ENCODE peak calls at places on chromosomes 5 and 9, in six cellular contexts. One of them, this sample, is unnamed.

GRCh38 chr9:100670719-100671118 is 92.8 kb downstream of the CAVIN4 start:
- DNase-seq in fibroblast of mammary gland: no peak
- DNase-seq in esophagus squamous epithelium: no peak
- DNase-seq in mucosa of descending colon: no peak
- DNase-seq in right lobe of liver: no peak
- DNase-seq in heart left ventricle: no peak
- DNase-seq in this sample: no peak

GRCh38 chr9:95131023-95131943 is 186.2 kb downstream of the FANCC start:
- DNase-seq in right lobe of liver: no peak
- DNase-seq in heart left ventricle: peak
- DNase-seq in esophagus squamous epithelium: no peak
- DNase-seq in fibroblast of mammary gland: peak
- DNase-seq in mucosa of descending colon: no peak
- DNase-seq in this sample: peak

GRCh38 chr5:111855356-111855755 is 98.4 kb upstream of the NREP start:
- DNase-seq in right lobe of liver: no peak
- DNase-seq in mucosa of descending colon: no peak
- DNase-seq in fibroblast of mammary gland: no peak
- DNase-seq in esophagus squamous epithelium: no peak
- DNase-seq in heart left ventricle: no peak
- DNase-seq in this sample: no peak

GRCh38 chr5:13214182-13214581 is 730.3 kb downstream of the DNAH5 start:
- DNase-seq in right lobe of liver: no peak
- DNase-seq in mucosa of descending colon: no peak
- DNase-seq in esophagus squamous epithelium: no peak
- DNase-seq in fibroblast of mammary gland: no peak
- DNase-seq in heart left ventricle: no peak
- DNase-seq in this sample: no peak

GRCh38 chr9:91992636-91993035 is 42.6 kb upstream of the ROR2 start:
- DNase-seq in right lobe of liver: no peak
- DNase-seq in fibroblast of mammary gland: peak
- DNase-seq in heart left ventricle: no peak
- DNase-seq in mucosa of descending colon: no peak
- DNase-seq in esophagus squamous epithelium: no peak
- DNase-seq in this sample: no peak

GRCh38 chr9:114958021-114958846 is 27.8 kb upstream of the TNFSF8 start:
- DNase-seq in esophagus squamous epithelium: peak
- DNase-seq in heart left ventricle: peak
- DNase-seq in fibroblast of mammary gland: peak
- DNase-seq in mucosa of descending colon: peak
- DNase-seq in right lobe of liver: peak
- DNase-seq in this sample: no peak

GRCh38 chr5:84130006-84130580 is 254.6 kb downstream of the EDIL3 start:
- DNase-seq in esophagus squamous epithelium: no peak
- DNase-seq in heart left ventricle: no peak
- DNase-seq in right lobe of liver: no peak
- DNase-seq in mucosa of descending colon: no peak
- DNase-seq in fibroblast of mammary gland: no peak
- DNase-seq in this sample: no peak

GRCh38 chr9:37667706-37668672 is 17.2 kb downstream of the FRMPD1 start:
- DNase-seq in right lobe of liver: no peak
- DNase-seq in heart left ventricle: no peak
- DNase-seq in fibroblast of mammary gland: no peak
- DNase-seq in mucosa of descending colon: no peak
- DNase-seq in esophagus squamous epithelium: no peak
- DNase-seq in this sample: no peak

GRCh38 chr5:180813418-180813817 is 10.8 kb upstream of the MGAT1 start:
- DNase-seq in heart left ventricle: no peak
- DNase-seq in fibroblast of mammary gland: no peak
- DNase-seq in esophagus squamous epithelium: no peak
- DNase-seq in right lobe of liver: no peak
- DNase-seq in mucosa of descending colon: no peak
- DNase-seq in this sample: no peak

GRCh38 chr9:89661956-89662717 is 57.3 kb downstream of the GADD45G start:
- DNase-seq in mucosa of descending colon: peak
- DNase-seq in fibroblast of mammary gland: peak
- DNase-seq in right lobe of liver: peak
- DNase-seq in heart left ventricle: peak
- DNase-seq in esophagus squamous epithelium: no peak
- DNase-seq in this sample: peak

GRCh38 chr9:18382243-18382642 is 91.7 kb upstream of the ADAMTSL1 start:
- DNase-seq in fibroblast of mammary gland: no peak
- DNase-seq in heart left ventricle: no peak
- DNase-seq in esophagus squamous epithelium: no peak
- DNase-seq in mucosa of descending colon: no peak
- DNase-seq in right lobe of liver: no peak
- DNase-seq in this sample: no peak

GRCh38 chr9:15622596-15622995 is 69.8 kb downstream of the CCDC171 start:
- DNase-seq in right lobe of liver: no peak
- DNase-seq in fibroblast of mammary gland: peak
- DNase-seq in esophagus squamous epithelium: no peak
- DNase-seq in mucosa of descending colon: no peak
- DNase-seq in heart left ventricle: no peak
- DNase-seq in this sample: no peak

GRCh38 chr5:170467000-170467707 is 36.7 kb upstream of the KCNIP1 start:
- DNase-seq in fibroblast of mammary gland: peak
- DNase-seq in heart left ventricle: peak
- DNase-seq in esophagus squamous epithelium: no peak
- DNase-seq in mucosa of descending colon: no peak
- DNase-seq in right lobe of liver: no peak
- DNase-seq in this sample: no peak

GRCh38 chr5:123358751-123359150 is 64.5 kb downstream of the CEP120 start:
- DNase-seq in mucosa of descending colon: no peak
- DNase-seq in fibroblast of mammary gland: no peak
- DNase-seq in esophagus squamous epithelium: no peak
- DNase-seq in heart left ventricle: no peak
- DNase-seq in right lobe of liver: no peak
- DNase-seq in this sample: no peak

GRCh38 chr5:157253547-157253946 is 12.4 kb upstream of the CYFIP2 start:
- DNase-seq in fibroblast of mammary gland: peak
- DNase-seq in heart left ventricle: no peak
- DNase-seq in right lobe of liver: no peak
- DNase-seq in esophagus squamous epithelium: no peak
- DNase-seq in mucosa of descending colon: no peak
- DNase-seq in this sample: peak

GRCh38 chr9:109033941-109034700 is 20.8 kb upstream of the CTNNAL1 start:
- DNase-seq in right lobe of liver: no peak
- DNase-seq in esophagus squamous epithelium: no peak
- DNase-seq in heart left ventricle: no peak
- DNase-seq in fibroblast of mammary gland: no peak
- DNase-seq in mucosa of descending colon: no peak
- DNase-seq in this sample: no peak

GRCh38 chr5:57094753-57095683 is 78.8 kb upstream of the GPBP1 start:
- DNase-seq in esophagus squamous epithelium: no peak
- DNase-seq in right lobe of liver: no peak
- DNase-seq in mucosa of descending colon: peak
- DNase-seq in fibroblast of mammary gland: peak
- DNase-seq in heart left ventricle: no peak
- DNase-seq in this sample: no peak

GRCh38 chr9:116152390-116152789 is 1.2 kb upstream of the PAPPA start:
- DNase-seq in heart left ventricle: no peak
- DNase-seq in fibroblast of mammary gland: peak
- DNase-seq in mucosa of descending colon: no peak
- DNase-seq in right lobe of liver: no peak
- DNase-seq in esophagus squamous epithelium: no peak
- DNase-seq in this sample: no peak

GRCh38 chr5:16744164-16744880 is 127.5 kb upstream of the RETREG1 start:
- DNase-seq in fibroblast of mammary gland: no peak
- DNase-seq in esophagus squamous epithelium: no peak
- DNase-seq in mucosa of descending colon: no peak
- DNase-seq in heart left ventricle: no peak
- DNase-seq in right lobe of liver: no peak
- DNase-seq in this sample: no peak

GRCh38 chr9:107044872-107045271 is 181.9 kb downstream of the ZNF462 start:
- DNase-seq in esophagus squamous epithelium: no peak
- DNase-seq in mucosa of descending colon: no peak
- DNase-seq in right lobe of liver: no peak
- DNase-seq in heart left ventricle: no peak
- DNase-seq in fibroblast of mammary gland: no peak
- DNase-seq in this sample: no peak

GRCh38 chr5:150567031-150567680 is 59.2 kb downstream of the NDST1 start:
- DNase-seq in mucosa of descending colon: no peak
- DNase-seq in right lobe of liver: no peak
- DNase-seq in fibroblast of mammary gland: peak
- DNase-seq in esophagus squamous epithelium: no peak
- DNase-seq in heart left ventricle: no peak
- DNase-seq in this sample: no peak

GRCh38 chr5:40834391-40834848 is 602 bp downstream of the RPL37 start:
- DNase-seq in heart left ventricle: no peak
- DNase-seq in right lobe of liver: peak
- DNase-seq in esophagus squamous epithelium: no peak
- DNase-seq in mucosa of descending colon: no peak
- DNase-seq in fibroblast of mammary gland: peak
- DNase-seq in this sample: no peak

GRCh38 chr5:147688965-147689364 is 93.6 kb downstream of the JAKMIP2 start:
- DNase-seq in right lobe of liver: no peak
- DNase-seq in fibroblast of mammary gland: peak
- DNase-seq in esophagus squamous epithelium: no peak
- DNase-seq in heart left ventricle: peak
- DNase-seq in mucosa of descending colon: no peak
- DNase-seq in this sample: peak

GRCh38 chr5:149962040-149962439 is 1.5 kb downstream of the SLC26A2 start:
- DNase-seq in right lobe of liver: no peak
- DNase-seq in esophagus squamous epithelium: no peak
- DNase-seq in mucosa of descending colon: no peak
- DNase-seq in fibroblast of mammary gland: peak
- DNase-seq in heart left ventricle: no peak
- DNase-seq in this sample: no peak

GRCh38 chr5:128271859-128272446 is 188.4 kb downstream of the SLC12A2 start:
- DNase-seq in fibroblast of mammary gland: peak
- DNase-seq in right lobe of liver: no peak
- DNase-seq in esophagus squamous epithelium: no peak
- DNase-seq in mucosa of descending colon: no peak
- DNase-seq in heart left ventricle: peak
- DNase-seq in this sample: no peak

GRCh38 chr9:82526629-82527028 is 536.3 kb downstream of the RASEF start:
- DNase-seq in heart left ventricle: no peak
- DNase-seq in fibroblast of mammary gland: no peak
- DNase-seq in esophagus squamous epithelium: no peak
- DNase-seq in mucosa of descending colon: no peak
- DNase-seq in right lobe of liver: no peak
- DNase-seq in this sample: no peak

GRCh38 chr9:82531795-82532194 is 531.1 kb downstream of the RASEF start:
- DNase-seq in mucosa of descending colon: no peak
- DNase-seq in right lobe of liver: no peak
- DNase-seq in fibroblast of mammary gland: no peak
- DNase-seq in heart left ventricle: no peak
- DNase-seq in esophagus squamous epithelium: no peak
- DNase-seq in this sample: no peak

GRCh38 chr9:82535432-82535998 is 527.4 kb downstream of the RASEF start:
- DNase-seq in right lobe of liver: no peak
- DNase-seq in heart left ventricle: no peak
- DNase-seq in mucosa of descending colon: no peak
- DNase-seq in esophagus squamous epithelium: no peak
- DNase-seq in fibroblast of mammary gland: no peak
- DNase-seq in this sample: no peak

GRCh38 chr9:82532504-82532903 is 530.4 kb downstream of the RASEF start:
- DNase-seq in esophagus squamous epithelium: no peak
- DNase-seq in right lobe of liver: no peak
- DNase-seq in heart left ventricle: no peak
- DNase-seq in mucosa of descending colon: no peak
- DNase-seq in fibroblast of mammary gland: peak
- DNase-seq in this sample: no peak
- TF ChIP-seq CTCF in esophagus squamous epithelium: no peak
- TF ChIP-seq CTCF in right lobe of liver: peak
- TF ChIP-seq CTCF in heart left ventricle: peak
- TF ChIP-seq CTCF in mucosa of descending colon: no peak
- TF ChIP-seq CTCF in fibroblast of mammary gland: no peak
- TF ChIP-seq CTCF in this sample: peak

GRCh38 chr5:321726-322251 is 275 bp downstream of the AHRR start:
- DNase-seq in right lobe of liver: no peak
- DNase-seq in fibroblast of mammary gland: no peak
- DNase-seq in mucosa of descending colon: peak
- DNase-seq in esophagus squamous epithelium: no peak
- DNase-seq in heart left ventricle: no peak
- DNase-seq in this sample: no peak
- H3K4me3 ChIP-seq in right lobe of liver: peak
- H3K4me3 ChIP-seq in fibroblast of mammary gland: peak
- H3K4me3 ChIP-seq in mucosa of descending colon: no peak
- H3K4me3 ChIP-seq in esophagus squamous epithelium: peak
- H3K4me3 ChIP-seq in heart left ventricle: peak
- H3K4me3 ChIP-seq in this sample: peak

GRCh38 chr9:98236881-98237487 is 18.5 kb downstream of the TBC1D2 start:
- DNase-seq in heart left ventricle: no peak
- DNase-seq in mucosa of descending colon: no peak
- DNase-seq in esophagus squamous epithelium: no peak
- DNase-seq in right lobe of liver: no peak
- DNase-seq in fibroblast of mammary gland: no peak
- DNase-seq in this sample: no peak

GRCh38 chr9:98232926-98233325 is 22.5 kb downstream of the TBC1D2 start:
- DNase-seq in fibroblast of mammary gland: no peak
- DNase-seq in heart left ventricle: no peak
- DNase-seq in esophagus squamous epithelium: no peak
- DNase-seq in mucosa of descending colon: no peak
- DNase-seq in right lobe of liver: no peak
- DNase-seq in this sample: no peak

GRCh38 chr9:98235126-98235525 is 20.3 kb downstream of the TBC1D2 start:
- DNase-seq in fibroblast of mammary gland: no peak
- DNase-seq in heart left ventricle: no peak
- DNase-seq in esophagus squamous epithelium: no peak
- DNase-seq in mucosa of descending colon: no peak
- DNase-seq in right lobe of liver: no peak
- DNase-seq in this sample: no peak

GRCh38 chr9:98231770-98232478 is 23.5 kb downstream of the TBC1D2 start:
- DNase-seq in esophagus squamous epithelium: no peak
- DNase-seq in fibroblast of mammary gland: peak
- DNase-seq in mucosa of descending colon: no peak
- DNase-seq in heart left ventricle: no peak
- DNase-seq in right lobe of liver: no peak
- DNase-seq in this sample: no peak

GRCh38 chr9:98234231-98234825 is 21.1 kb downstream of the TBC1D2 start:
- DNase-seq in right lobe of liver: no peak
- DNase-seq in esophagus squamous epithelium: no peak
- DNase-seq in mucosa of descending colon: no peak
- DNase-seq in fibroblast of mammary gland: no peak
- DNase-seq in heart left ventricle: no peak
- DNase-seq in this sample: no peak
- TF ChIP-seq CTCF in right lobe of liver: peak
- TF ChIP-seq CTCF in esophagus squamous epithelium: no peak
- TF ChIP-seq CTCF in mucosa of descending colon: no peak
- TF ChIP-seq CTCF in fibroblast of mammary gland: no peak
- TF ChIP-seq CTCF in heart left ventricle: no peak
- TF ChIP-seq CTCF in this sample: no peak

GRCh38 chr5:142941217-142941616 is 171.0 kb downstream of the ARHGAP26 start:
- DNase-seq in fibroblast of mammary gland: no peak
- DNase-seq in mucosa of descending colon: no peak
- DNase-seq in right lobe of liver: no peak
- DNase-seq in heart left ventricle: no peak
- DNase-seq in esophagus squamous epithelium: no peak
- DNase-seq in this sample: no peak
- H3K4me3 ChIP-seq in fibroblast of mammary gland: no peak
- H3K4me3 ChIP-seq in mucosa of descending colon: no peak
- H3K4me3 ChIP-seq in right lobe of liver: no peak
- H3K4me3 ChIP-seq in heart left ventricle: no peak
- H3K4me3 ChIP-seq in esophagus squamous epithelium: no peak
- H3K4me3 ChIP-seq in this sample: no peak

GRCh38 chr5:95113489-95113888 is 171.4 kb downstream of the MCTP1 start:
- DNase-seq in esophagus squamous epithelium: no peak
- DNase-seq in right lobe of liver: no peak
- DNase-seq in heart left ventricle: no peak
- DNase-seq in mucosa of descending colon: no peak
- DNase-seq in fibroblast of mammary gland: peak
- DNase-seq in this sample: no peak
- TF ChIP-seq CTCF in esophagus squamous epithelium: no peak
- TF ChIP-seq CTCF in right lobe of liver: no peak
- TF ChIP-seq CTCF in heart left ventricle: no peak
- TF ChIP-seq CTCF in mucosa of descending colon: no peak
- TF ChIP-seq CTCF in fibroblast of mammary gland: no peak
- TF ChIP-seq CTCF in this sample: no peak